ENCODE peak calls at places on chromosomes 5 and 9, in nine cellular contexts. One of them, this sample, is unnamed.

GRCh38 chr5:135534609-135535419 is 950 bp downstream of the NEUROG1 start:
- DNase-seq in fibroblast of lung: no peak
- DNase-seq in skeletal muscle cell: no peak
- DNase-seq in heart left ventricle: no peak
- DNase-seq in coronary artery: no peak
- DNase-seq in Karpas-422: no peak
- DNase-seq in epithelial cell of esophagus: peak; percentile 29
- DNase-seq in tibial artery: no peak
- DNase-seq in psoas muscle: no peak
- DNase-seq in this sample: no peak

GRCh38 chr5:177366528-177367322 is 9.0 kb downstream of the RGS14 start:
- DNase-seq in skeletal muscle cell: peak; percentile 45
- DNase-seq in coronary artery: peak; percentile 90
- DNase-seq in heart left ventricle: peak; percentile 91
- DNase-seq in fibroblast of lung: peak; percentile 75
- DNase-seq in tibial artery: peak; percentile 86
- DNase-seq in psoas muscle: peak; percentile 94
- DNase-seq in epithelial cell of esophagus: peak; percentile 73
- DNase-seq in Karpas-422: peak; percentile 73
- DNase-seq in this sample: peak; percentile 97

GRCh38 chr5:134437340-134438267 is 25.9 kb upstream of the CDKN2AIPNL start:
- DNase-seq in skeletal muscle cell: peak; percentile 21
- DNase-seq in psoas muscle: peak; percentile 40
- DNase-seq in coronary artery: no peak
- DNase-seq in tibial artery: no peak
- DNase-seq in Karpas-422: no peak
- DNase-seq in fibroblast of lung: peak; percentile 73
- DNase-seq in epithelial cell of esophagus: peak; percentile 14
- DNase-seq in heart left ventricle: no peak
- DNase-seq in this sample: no peak

GRCh38 chr5:41707853-41708603 is 162.2 kb downstream of the OXCT1 start:
- DNase-seq in skeletal muscle cell: peak; percentile 50
- DNase-seq in tibial artery: no peak
- DNase-seq in heart left ventricle: no peak
- DNase-seq in Karpas-422: peak; percentile 79
- DNase-seq in psoas muscle: no peak
- DNase-seq in coronary artery: no peak
- DNase-seq in fibroblast of lung: peak; percentile 41
- DNase-seq in epithelial cell of esophagus: peak; percentile 66
- DNase-seq in this sample: no peak

GRCh38 chr5:127011151-127011550 is 19.2 kb downstream of the MARCHF3 start:
- DNase-seq in skeletal muscle cell: peak; percentile 90
- DNase-seq in tibial artery: no peak
- DNase-seq in fibroblast of lung: peak; percentile 99
- DNase-seq in Karpas-422: no peak
- DNase-seq in heart left ventricle: no peak
- DNase-seq in epithelial cell of esophagus: peak; percentile 88
- DNase-seq in psoas muscle: no peak
- DNase-seq in coronary artery: no peak
- DNase-seq in this sample: no peak

GRCh38 chr9:72362118-72362531 is 2.9 kb downstream of the ZFAND5 start:
- DNase-seq in skeletal muscle cell: no peak
- DNase-seq in psoas muscle: no peak
- DNase-seq in heart left ventricle: no peak
- DNase-seq in Karpas-422: no peak
- DNase-seq in fibroblast of lung: peak; percentile 31
- DNase-seq in tibial artery: no peak
- DNase-seq in epithelial cell of esophagus: peak; percentile 51
- DNase-seq in coronary artery: no peak
- DNase-seq in this sample: no peak

GRCh38 chr5:76460104-76460503 is 57.0 kb downstream of the IQGAP2 start:
- DNase-seq in tibial artery: no peak
- DNase-seq in Karpas-422: no peak
- DNase-seq in coronary artery: no peak
- DNase-seq in epithelial cell of esophagus: no peak
- DNase-seq in fibroblast of lung: no peak
- DNase-seq in psoas muscle: no peak
- DNase-seq in heart left ventricle: no peak
- DNase-seq in skeletal muscle cell: no peak
- DNase-seq in this sample: no peak

GRCh38 chr9:13083973-13084528 is 195.4 kb downstream of the MPDZ start:
- DNase-seq in fibroblast of lung: peak; percentile 75
- DNase-seq in psoas muscle: no peak
- DNase-seq in skeletal muscle cell: peak; percentile 47
- DNase-seq in heart left ventricle: no peak
- DNase-seq in Karpas-422: no peak
- DNase-seq in coronary artery: no peak
- DNase-seq in tibial artery: no peak
- DNase-seq in epithelial cell of esophagus: peak; percentile 76
- DNase-seq in this sample: no peak

GRCh38 chr5:128413356-128413755 is 124.7 kb downstream of the FBN2 start:
- DNase-seq in skeletal muscle cell: no peak
- DNase-seq in tibial artery: no peak
- DNase-seq in coronary artery: no peak
- DNase-seq in psoas muscle: no peak
- DNase-seq in heart left ventricle: no peak
- DNase-seq in fibroblast of lung: peak; percentile 75
- DNase-seq in Karpas-422: peak; percentile 7
- DNase-seq in epithelial cell of esophagus: no peak
- DNase-seq in this sample: no peak

GRCh38 chr9:127333326-127334064 is 63.5 kb upstream of the SLC2A8 start:
- DNase-seq in epithelial cell of esophagus: no peak
- DNase-seq in skeletal muscle cell: no peak
- DNase-seq in fibroblast of lung: no peak
- DNase-seq in tibial artery: peak; percentile 21
- DNase-seq in heart left ventricle: no peak
- DNase-seq in psoas muscle: no peak
- DNase-seq in coronary artery: no peak
- DNase-seq in Karpas-422: no peak
- DNase-seq in this sample: no peak

GRCh38 chr9:78909566-78909965 is 612.6 kb downstream of the PSAT1 start:
- DNase-seq in Karpas-422: no peak
- DNase-seq in coronary artery: no peak
- DNase-seq in psoas muscle: no peak
- DNase-seq in fibroblast of lung: peak; percentile 59
- DNase-seq in skeletal muscle cell: peak; percentile 49
- DNase-seq in tibial artery: no peak
- DNase-seq in epithelial cell of esophagus: no peak
- DNase-seq in heart left ventricle: no peak
- DNase-seq in this sample: no peak

GRCh38 chr5:156258934-156259333 is 68.0 kb upstream of the SGCD start:
- DNase-seq in Karpas-422: no peak
- DNase-seq in tibial artery: no peak
- DNase-seq in epithelial cell of esophagus: no peak
- DNase-seq in psoas muscle: no peak
- DNase-seq in skeletal muscle cell: no peak
- DNase-seq in coronary artery: no peak
- DNase-seq in heart left ventricle: no peak
- DNase-seq in fibroblast of lung: no peak
- DNase-seq in this sample: no peak

GRCh38 chr5:20656262-20656661 is 668.3 kb upstream of the CDH18 start:
- DNase-seq in epithelial cell of esophagus: peak; percentile 27
- DNase-seq in Karpas-422: no peak
- DNase-seq in heart left ventricle: no peak
- DNase-seq in coronary artery: no peak
- DNase-seq in fibroblast of lung: no peak
- DNase-seq in skeletal muscle cell: no peak
- DNase-seq in psoas muscle: no peak
- DNase-seq in tibial artery: no peak
- DNase-seq in this sample: no peak

GRCh38 chr5:173202266-173202875 is 32.6 kb downstream of the NKX2-5 start:
- DNase-seq in skeletal muscle cell: no peak
- DNase-seq in Karpas-422: no peak
- DNase-seq in fibroblast of lung: no peak
- DNase-seq in coronary artery: no peak
- DNase-seq in tibial artery: no peak
- DNase-seq in epithelial cell of esophagus: no peak
- DNase-seq in psoas muscle: no peak
- DNase-seq in heart left ventricle: no peak
- DNase-seq in this sample: no peak
- H3K4me3 ChIP-seq in skeletal muscle cell: no peak overlapping the region
- H3K4me3 ChIP-seq in Karpas-422: no peak overlapping the region
- H3K4me3 ChIP-seq in fibroblast of lung: no peak overlapping the region
- H3K4me3 ChIP-seq in coronary artery: no peak overlapping the region
- H3K4me3 ChIP-seq in tibial artery: no peak overlapping the region
- H3K4me3 ChIP-seq in epithelial cell of esophagus: no peak overlapping the region
- H3K4me3 ChIP-seq in psoas muscle: no peak overlapping the region
- H3K4me3 ChIP-seq in heart left ventricle: no peak overlapping the region
- H3K4me3 ChIP-seq in this sample: no peak overlapping the region

GRCh38 chr9:131402073-131402472 is 8.2 kb downstream of the PRRC2B start:
- DNase-seq in skeletal muscle cell: no peak
- DNase-seq in heart left ventricle: no peak
- DNase-seq in epithelial cell of esophagus: peak; percentile 83
- DNase-seq in psoas muscle: no peak
- DNase-seq in fibroblast of lung: peak; percentile 82
- DNase-seq in Karpas-422: no peak
- DNase-seq in tibial artery: no peak
- DNase-seq in coronary artery: no peak
- DNase-seq in this sample: no peak

GRCh38 chr9:131404987-131405386 is 11.1 kb downstream of the PRRC2B start:
- DNase-seq in heart left ventricle: no peak
- DNase-seq in tibial artery: no peak
- DNase-seq in epithelial cell of esophagus: no peak
- DNase-seq in fibroblast of lung: peak; percentile 21
- DNase-seq in psoas muscle: no peak
- DNase-seq in coronary artery: no peak
- DNase-seq in Karpas-422: no peak
- DNase-seq in skeletal muscle cell: no peak
- DNase-seq in this sample: no peak

GRCh38 chr9:131404581-131404980 is 10.7 kb downstream of the PRRC2B start:
- DNase-seq in Karpas-422: no peak
- DNase-seq in coronary artery: no peak
- DNase-seq in epithelial cell of esophagus: no peak
- DNase-seq in fibroblast of lung: peak; percentile 78
- DNase-seq in heart left ventricle: no peak
- DNase-seq in skeletal muscle cell: no peak
- DNase-seq in psoas muscle: no peak
- DNase-seq in tibial artery: no peak
- DNase-seq in this sample: no peak

GRCh38 chr9:131403493-131403773 is 9.5 kb downstream of the PRRC2B start:
- DNase-seq in coronary artery: no peak
- DNase-seq in Karpas-422: no peak
- DNase-seq in heart left ventricle: no peak
- DNase-seq in fibroblast of lung: no peak
- DNase-seq in skeletal muscle cell: no peak
- DNase-seq in epithelial cell of esophagus: no peak
- DNase-seq in tibial artery: no peak
- DNase-seq in psoas muscle: no peak
- DNase-seq in this sample: no peak

GRCh38 chr9:131402738-131403492 is 9.0 kb downstream of the PRRC2B start:
- DNase-seq in Karpas-422: no peak
- DNase-seq in heart left ventricle: peak; percentile 87
- DNase-seq in skeletal muscle cell: peak; percentile 86
- DNase-seq in coronary artery: peak; percentile 94
- DNase-seq in fibroblast of lung: peak; percentile 91
- DNase-seq in epithelial cell of esophagus: peak; percentile 86
- DNase-seq in psoas muscle: peak; percentile 92
- DNase-seq in tibial artery: peak; percentile 93
- DNase-seq in this sample: peak; percentile 96
- H3K4me3 ChIP-seq in Karpas-422: no peak overlapping the region
- H3K4me3 ChIP-seq in heart left ventricle: peak overlapping the region; percentile 27
- H3K4me3 ChIP-seq in skeletal muscle cell: peak overlapping the region; percentile 25
- H3K4me3 ChIP-seq in coronary artery: peak overlapping the region; percentile 54
- H3K4me3 ChIP-seq in fibroblast of lung: peak overlapping the region; percentile 10
- H3K4me3 ChIP-seq in epithelial cell of esophagus: peak overlapping the region; percentile 18
- H3K4me3 ChIP-seq in psoas muscle: peak overlapping the region; percentile 44
- H3K4me3 ChIP-seq in tibial artery: peak overlapping the region; percentile 26
- H3K4me3 ChIP-seq in this sample: peak overlapping the region; percentile 34

GRCh38 chr9:121599186-121599871 is 52.1 kb upstream of the DAB2IP start:
- DNase-seq in skeletal muscle cell: no peak
- DNase-seq in epithelial cell of esophagus: peak; percentile 64
- DNase-seq in coronary artery: peak; percentile 84
- DNase-seq in heart left ventricle: peak; percentile 84
- DNase-seq in Karpas-422: no peak
- DNase-seq in psoas muscle: peak; percentile 93
- DNase-seq in tibial artery: peak; percentile 67
- DNase-seq in fibroblast of lung: peak; percentile 47
- DNase-seq in this sample: peak; percentile 90

GRCh38 chr9:121598167-121599000 is 53.0 kb upstream of the DAB2IP start:
- DNase-seq in coronary artery: peak; percentile 91
- DNase-seq in psoas muscle: peak; percentile 95
- DNase-seq in fibroblast of lung: peak; percentile 87
- DNase-seq in skeletal muscle cell: peak; percentile 34
- DNase-seq in tibial artery: peak; percentile 38
- DNase-seq in epithelial cell of esophagus: peak; percentile 91
- DNase-seq in Karpas-422: no peak
- DNase-seq in heart left ventricle: peak; percentile 89
- DNase-seq in this sample: peak; percentile 95

GRCh38 chr9:121596515-121596914 is 54.9 kb upstream of the DAB2IP start:
- DNase-seq in psoas muscle: no peak
- DNase-seq in Karpas-422: no peak
- DNase-seq in heart left ventricle: no peak
- DNase-seq in coronary artery: no peak
- DNase-seq in epithelial cell of esophagus: no peak
- DNase-seq in fibroblast of lung: peak; percentile 23
- DNase-seq in tibial artery: no peak
- DNase-seq in skeletal muscle cell: no peak
- DNase-seq in this sample: no peak

GRCh38 chr9:121599872-121600585 is 51.4 kb upstream of the DAB2IP start:
- DNase-seq in epithelial cell of esophagus: no peak
- DNase-seq in Karpas-422: no peak
- DNase-seq in tibial artery: no peak
- DNase-seq in fibroblast of lung: no peak
- DNase-seq in skeletal muscle cell: no peak
- DNase-seq in heart left ventricle: no peak
- DNase-seq in psoas muscle: peak; percentile 48
- DNase-seq in coronary artery: no peak
- DNase-seq in this sample: no peak

GRCh38 chr9:121597693-121598166 is 53.7 kb upstream of the DAB2IP start:
- DNase-seq in skeletal muscle cell: no peak
- DNase-seq in tibial artery: no peak
- DNase-seq in Karpas-422: no peak
- DNase-seq in coronary artery: no peak
- DNase-seq in heart left ventricle: no peak
- DNase-seq in psoas muscle: no peak
- DNase-seq in fibroblast of lung: no peak
- DNase-seq in epithelial cell of esophagus: no peak
- DNase-seq in this sample: no peak
- H3K4me3 ChIP-seq in skeletal muscle cell: no peak overlapping the region
- H3K4me3 ChIP-seq in tibial artery: peak overlapping the region; percentile 71
- H3K4me3 ChIP-seq in Karpas-422: no peak overlapping the region
- H3K4me3 ChIP-seq in coronary artery: peak overlapping the region; percentile 79
- H3K4me3 ChIP-seq in heart left ventricle: peak overlapping the region; percentile 78
- H3K4me3 ChIP-seq in psoas muscle: peak overlapping the region; percentile 86
- H3K4me3 ChIP-seq in fibroblast of lung: no peak overlapping the region
- H3K4me3 ChIP-seq in epithelial cell of esophagus: no peak overlapping the region
- H3K4me3 ChIP-seq in this sample: peak overlapping the region; percentile 69

GRCh38 chr5:74816875-74817274 is 49.3 kb downstream of the FAM169A start:
- DNase-seq in psoas muscle: no peak
- DNase-seq in fibroblast of lung: no peak
- DNase-seq in coronary artery: no peak
- DNase-seq in heart left ventricle: no peak
- DNase-seq in epithelial cell of esophagus: no peak
- DNase-seq in Karpas-422: no peak
- DNase-seq in tibial artery: no peak
- DNase-seq in skeletal muscle cell: no peak
- DNase-seq in this sample: no peak

DNA sequence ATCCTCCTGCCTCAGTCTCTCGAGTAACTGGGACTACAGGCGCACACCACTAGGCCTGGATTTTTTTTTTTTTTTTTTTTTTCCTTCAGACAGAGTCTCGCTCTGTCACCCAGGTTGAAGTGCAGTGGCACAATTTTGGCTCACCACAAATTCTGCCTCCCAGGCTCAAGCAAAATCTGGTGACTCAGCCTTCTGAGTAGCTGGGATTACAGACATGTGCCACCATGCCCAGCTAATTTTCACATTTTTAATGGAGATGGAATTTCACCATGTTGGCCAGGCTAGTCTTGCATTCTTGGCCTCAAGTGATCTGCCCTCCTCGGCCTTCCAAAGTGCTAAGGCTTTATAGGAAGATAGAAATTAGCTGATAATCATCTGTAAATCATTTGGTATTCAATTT is 43.9 kb downstream of the NSA2 start:
- DNase-seq in Karpas-422: no peak
- DNase-seq in epithelial cell of esophagus: peak; percentile 94
- DNase-seq in fibroblast of lung: peak; percentile 11
- DNase-seq in psoas muscle: no peak
- DNase-seq in skeletal muscle cell: no peak
- DNase-seq in heart left ventricle: no peak
- DNase-seq in tibial artery: no peak
- DNase-seq in coronary artery: no peak
- DNase-seq in this sample: no peak
- H3K4me3 ChIP-seq in Karpas-422: no peak overlapping the region
- H3K4me3 ChIP-seq in epithelial cell of esophagus: no peak overlapping the region
- H3K4me3 ChIP-seq in fibroblast of lung: no peak overlapping the region
- H3K4me3 ChIP-seq in psoas muscle: no peak overlapping the region
- H3K4me3 ChIP-seq in skeletal muscle cell: no peak overlapping the region
- H3K4me3 ChIP-seq in heart left ventricle: no peak overlapping the region
- H3K4me3 ChIP-seq in tibial artery: no peak overlapping the region
- H3K4me3 ChIP-seq in coronary artery: no peak overlapping the region
- H3K4me3 ChIP-seq in this sample: no peak overlapping the region

This sample was measured in sigmoid colon.